ENCODE peak calls at places on chromosomes 12 and 14, in seven cellular contexts. M is small intestine, F is suprapubic skin, Y is body of pancreas, U is mammary epithelial cell, T is uterus, E is psoas muscle. D is an unnamed sample.
A peak's percentile ranks its signal among the peaks of the same experiment; 100 is the strongest.

GRCh38 chr14:37145395-37145794 is 27.0 kb downstream of the SLC25A21 start:
- DNase-seq in M (no peak), F (no peak), Y (no peak), U (peak; percentile 66), T (no peak), E (no peak), D (peak; percentile 50)

GRCh38 chr14:102789349-102789748 is 12.1 kb downstream of the TRAF3 start:
- DNase-seq in M (no peak), F (no peak), Y (no peak), U (no peak), T (no peak), E (no peak), D (no peak)

GRCh38 chr12:85462888-85463287 is 182.9 kb downstream of the ALX1 start:
- DNase-seq in M (no peak), F (no peak), Y (no peak), U (no peak), T (no peak), E (no peak), D (no peak)

GRCh38 chr12:1863823-1864222 is 43.5 kb downstream of the LRTM2 start:
- DNase-seq in M (no peak), F (no peak), Y (no peak), U (no peak), T (no peak), E (no peak), D (no peak)

GRCh38 chr12:82522762-82523161 is 163.9 kb upstream of the TMTC2 start:
- DNase-seq in M (no peak), F (no peak), Y (peak; percentile 82), U (no peak), T (no peak), E (no peak), D (peak; percentile 3)

GRCh38 chr12:47316609-47317049 is 236.9 kb upstream of the AMIGO2 start:
- DNase-seq in M (no peak), F (no peak), Y (no peak), U (no peak), T (no peak), E (no peak), D (no peak)

GRCh38 chr14:61569783-61570182 is 125.5 kb upstream of the HIF1A start:
- DNase-seq in M (no peak), F (peak; percentile 74), Y (no peak), U (peak; percentile 95), T (no peak), E (peak; percentile 56), D (peak; percentile 31)

GRCh38 chr14:71204231-71204630 is 297.0 kb downstream of the PCNX1 start:
- DNase-seq in M (no peak), F (no peak), Y (no peak), U (peak; percentile 12), T (no peak), E (no peak), D (no peak)

GRCh38 chr14:23605931-23606585 is 27.5 kb upstream of the JPH4 start:
- DNase-seq in M (no peak), F (no peak), Y (no peak), U (peak; percentile 5), T (no peak), E (no peak), D (no peak)

GRCh38 chr12:112294793-112295192 is 87.4 kb downstream of the HECTD4 start:
- DNase-seq in M (peak; percentile 7), F (no peak), Y (peak; percentile 37), U (no peak), T (no peak), E (no peak), D (no peak)

GRCh38 chr12:29023436-29024076 is 125.5 kb upstream of the FAR2 start:
- DNase-seq in M (no peak), F (no peak), Y (no peak), U (no peak), T (no peak), E (no peak), D (no peak)

GRCh38 chr12:3597526-3598210 is 106.7 kb downstream of the PRMT8 start:
- DNase-seq in M (no peak), F (no peak), Y (peak; percentile 20), U (no peak), T (no peak), E (no peak), D (no peak)

GRCh38 chr14:32377046-32377445 is 47.9 kb downstream of the AKAP6 start:
- DNase-seq in M (no peak), F (no peak), Y (no peak), U (no peak), T (no peak), E (no peak), D (no peak)

GRCh38 chr12:105741786-105742566 is 396.8 kb downstream of the NUAK1 start:
- DNase-seq in M (no peak), F (no peak), Y (no peak), U (peak; percentile 77), T (no peak), E (no peak), D (peak; percentile 12)

GRCh38 chr12:3220382-3221321 is 143.5 kb downstream of the TSPAN9 start:
- DNase-seq in M (no peak), F (no peak), Y (no peak), U (no peak), T (no peak), E (no peak), D (no peak)

GRCh38 chr14:65403231-65403630 is 9.3 kb upstream of the FUT8 start:
- DNase-seq in M (no peak), F (no peak), Y (no peak), U (peak; percentile 50), T (no peak), E (no peak), D (no peak)

GRCh38 chr12:118103231-118103600 is 595 bp downstream of the VSIG10 start:
- DNase-seq in M (no peak), F (peak; percentile 69), Y (peak; percentile 34), U (no peak), T (no peak), E (peak; percentile 16), D (peak; percentile 47)
- H3K27ac ChIP-seq in M (peak overlapping the region; percentile 86), F (peak overlapping the region; percentile 76), Y (peak overlapping the region; percentile 77), U (peak overlapping the region; percentile 13), T (peak overlapping the region; percentile 86), E (peak overlapping the region; percentile 81), D (peak overlapping the region; percentile 65)

DNA sequence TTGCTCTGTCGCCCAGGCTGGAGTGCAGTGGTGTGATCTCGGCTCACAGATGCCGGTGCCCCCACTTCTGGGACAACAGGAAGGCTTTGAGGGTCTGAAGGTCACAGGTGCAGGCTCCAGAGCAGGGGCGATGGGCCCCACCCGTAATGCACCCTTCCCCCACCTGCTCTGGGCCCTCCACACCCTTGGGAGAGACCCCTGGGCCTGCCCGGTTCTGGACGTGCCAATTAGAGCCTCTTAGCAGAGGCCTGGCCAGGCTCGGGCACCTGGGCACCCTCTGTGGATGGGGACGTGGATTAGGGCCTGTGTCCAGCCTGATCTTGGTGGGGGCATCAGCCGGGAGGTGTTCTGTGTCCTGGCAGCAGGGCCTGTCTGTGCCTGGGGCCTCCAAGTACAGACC is 62.2 kb downstream of the KIF26A start:
- DNase-seq in M (no peak), F (no peak), Y (no peak), U (no peak), T (no peak), E (no peak), D (no peak)
- H3K27me3 ChIP-seq in M (no peaks in the 10 kb centered on the region), F (peaks cover 53% of the 10 kb centered on the region), Y (no peaks in the 10 kb centered on the region), U (no peaks in the 10 kb centered on the region), T (no peaks in the 10 kb centered on the region), E (peaks cover 9% of the 10 kb centered on the region), D (no peaks in the 10 kb centered on the region)

GRCh38 chr12:127926004-127926403 is 341.0 kb upstream of the TMEM132C start:
- DNase-seq in M (no peak), F (no peak), Y (no peak), U (no peak), T (peak; percentile 25), E (no peak), D (peak; percentile 22)

GRCh38 chr12:127930122-127930521 is 336.8 kb upstream of the TMEM132C start:
- DNase-seq in M (no peak), F (no peak), Y (no peak), U (no peak), T (no peak), E (no peak), D (no peak)

GRCh38 chr12:127928178-127928577 is 338.8 kb upstream of the TMEM132C start:
- DNase-seq in M (no peak), F (no peak), Y (no peak), U (no peak), T (no peak), E (no peak), D (no peak)

GRCh38 chr12:127929172-127929571 is 337.8 kb upstream of the TMEM132C start:
- DNase-seq in M (no peak), F (no peak), Y (no peak), U (no peak), T (no peak), E (no peak), D (no peak)

DNA sequence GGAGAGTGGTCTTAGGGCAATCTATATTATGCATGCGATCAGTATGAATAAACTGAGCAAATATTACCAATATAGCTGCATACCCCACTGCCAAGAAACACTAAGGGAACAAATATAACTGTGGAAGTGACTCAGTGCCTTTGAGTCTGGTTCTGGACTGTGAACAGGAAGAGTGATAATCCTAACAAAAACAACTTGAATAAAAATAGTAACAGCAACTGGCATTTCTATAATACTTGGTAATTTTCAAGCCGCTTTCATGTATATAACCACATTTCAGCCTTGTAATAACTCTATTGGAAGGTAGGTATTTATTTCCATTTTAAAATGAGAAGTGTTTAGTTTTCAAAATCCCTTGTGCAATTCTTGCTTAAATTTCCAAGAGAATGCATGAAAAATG is 338.4 kb upstream of the TMEM132C start:
- DNase-seq in M (no peak), F (no peak), Y (no peak), U (no peak), T (no peak), E (no peak), D (no peak)
- H3K27ac ChIP-seq in M (no peak overlapping the region), F (no peak overlapping the region), Y (no peak overlapping the region), U (no peak overlapping the region), T (no peak overlapping the region), E (no peak overlapping the region), D (no peak overlapping the region)

GRCh38 chr14:60485057-60485599 is 735 bp downstream of the C14orf39 start:
- DNase-seq in M (no peak), F (no peak), Y (no peak), U (no peak), T (no peak), E (no peak), D (peak; percentile 24)

GRCh38 chr14:60487211-60487610 is 1.3 kb upstream of the C14orf39 start:
- DNase-seq in M (no peak), F (no peak), Y (no peak), U (no peak), T (no peak), E (no peak), D (no peak)

GRCh38 chr14:60490270-60490669 is 4.4 kb upstream of the C14orf39 start:
- DNase-seq in M (no peak), F (no peak), Y (no peak), U (no peak), T (no peak), E (no peak), D (no peak)

GRCh38 chr14:60485600-60486251 is at the start of gene C14orf39:
- DNase-seq in M (no peak), F (no peak), Y (no peak), U (no peak), T (no peak), E (peak; percentile 55), D (peak; percentile 44)

DNA sequence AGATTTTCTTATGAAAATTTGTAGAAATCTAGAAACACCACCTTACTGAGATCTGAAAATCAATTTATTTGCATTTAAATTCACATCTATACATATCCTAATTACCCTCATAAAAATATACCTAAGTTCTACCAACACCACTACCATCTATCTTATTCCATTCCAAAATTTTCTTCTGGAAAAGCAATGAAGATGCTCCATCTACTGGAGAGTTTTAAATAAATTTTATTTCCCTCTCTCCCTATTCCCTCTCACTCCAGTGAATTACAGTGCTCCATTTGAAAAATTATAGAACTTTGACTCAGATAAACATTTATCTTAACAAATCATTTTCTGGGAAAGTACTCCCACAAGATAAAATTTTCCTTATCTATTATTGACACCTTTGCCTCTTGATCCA is 2.3 kb upstream of the C14orf39 start:
- DNase-seq in M (no peak), F (no peak), Y (no peak), U (no peak), T (no peak), E (no peak), D (no peak)
- H3K27me3 ChIP-seq in M (peaks cover 11% of the 10 kb centered on the region), F (peaks cover 56% of the 10 kb centered on the region), Y (peaks cover 14% of the 10 kb centered on the region), U (peaks cover 31% of the 10 kb centered on the region), T (no peaks in the 10 kb centered on the region), E (no peaks in the 10 kb centered on the region), D (no peaks in the 10 kb centered on the region)

D was measured in SJCRH30.